ENCODE peak calls at places on chromosomes 7 and 10, in seven cellular contexts. J is cardiac septum; B is adipocyte; N is SJSA1; T is osteocyte; S is LoVo; L is activated CD8-positive, alpha-beta memory T cell treated with anti-CD3 and anti-CD28 coated beads, Interleukin-2, amount 50 U/mL, for 4 hours. E is an unnamed sample.

GRCh38 chr10:79298403-79299244 is 48.6 kb upstream of the PPIF start:
- DNase-seq in J (no peak), B (peak), N (peak), T (no peak), S (peak), L (peak), E (no peak)

GRCh38 chr10:42490368-42490767 is 148.0 kb downstream of the ZNF33B start:
- DNase-seq in J (no peak), B (no peak), N (no peak), T (no peak), S (no peak), L (no peak), E (no peak)

GRCh38 chr10:68796609-68797008 is 30.7 kb upstream of the STOX1 start:
- DNase-seq in J (no peak), B (no peak), N (no peak), T (no peak), S (no peak), L (no peak), E (no peak)

GRCh38 chr10:7053195-7053594 is 357.6 kb downstream of the SFMBT2 start:
- DNase-seq in J (no peak), B (no peak), N (no peak), T (no peak), S (no peak), L (no peak), E (no peak)

GRCh38 chr7:143002106-143002505 is 24.8 kb downstream of the OR9A2 start:
- DNase-seq in J (no peak), B (peak), N (no peak), T (no peak), S (no peak), L (no peak), E (no peak)

GRCh38 chr7:31744294-31744874 is 57.4 kb downstream of the PPP1R17 start:
- DNase-seq in J (no peak), B (peak), N (no peak), T (peak), S (peak), L (no peak), E (no peak)

GRCh38 chr10:44016589-44017482 is 368.1 kb downstream of the CXCL12 start:
- DNase-seq in J (no peak), B (no peak), N (no peak), T (no peak), S (no peak), L (no peak), E (no peak)

GRCh38 chr10:4514445-4515108 is 311.4 kb upstream of the AKR1E2 start:
- DNase-seq in J (peak), B (no peak), N (no peak), T (no peak), S (no peak), L (no peak), E (no peak)

GRCh38 chr7:151925446-151926335 is 30.6 kb upstream of the GALNTL5 start:
- DNase-seq in J (no peak), B (no peak), N (no peak), T (peak), S (no peak), L (no peak), E (no peak)

GRCh38 chr7:21011153-21011552 is 224.5 kb upstream of the SP8 start:
- DNase-seq in J (no peak), B (no peak), N (no peak), T (no peak), S (peak), L (no peak), E (no peak)

GRCh38 chr10:80472234-80473095 is 18.4 kb downstream of the TSPAN14 start:
- DNase-seq in J (peak), B (peak), N (peak), T (no peak), S (no peak), L (no peak), E (no peak)